ENCODE peak calls at places on chromosomes 11 and 22, in seven cellular contexts. E is Calu3, O is progenitor cell of endocrine pancreas, V is thyroid gland, Q is GM10248, F is AG04449, N is tibial nerve. P is an unnamed sample.

GRCh38 chr11:109424893-109425292 is 2.9 kb downstream of the C11orf87 start:
- DNase-seq in E (no peak), O (peak), V (no peak), Q (no peak), F (no peak), N (no peak), P (no peak)

GRCh38 chr11:109547356-109548027 is 125.5 kb downstream of the C11orf87 start:
- DNase-seq in E (no peak), O (no peak), V (no peak), Q (no peak), F (peak), N (no peak), P (peak)

GRCh38 chr11:115698243-115698642 is 194.0 kb upstream of the CADM1 start:
- DNase-seq in E (no peak), O (no peak), V (no peak), Q (no peak), F (no peak), N (no peak), P (no peak)

GRCh38 chr11:35354644-35355043 is 64.7 kb downstream of the SLC1A2 start:
- DNase-seq in E (no peak), O (no peak), V (no peak), Q (no peak), F (peak), N (no peak), P (no peak)

GRCh38 chr22:30943368-30943767 is 25.2 kb downstream of the MORC2 start:
- DNase-seq in E (no peak), O (no peak), V (no peak), Q (no peak), F (no peak), N (no peak), P (no peak)

GRCh38 chr11:58675344-58676155 is 53.1 kb downstream of the CNTF start:
- DNase-seq in E (peak), O (peak), V (peak), Q (peak), F (no peak), N (peak), P (peak)

GRCh38 chr22:46076651-46077339 is 73.5 kb upstream of the PPARA start:
- DNase-seq in E (peak), O (no peak), V (peak), Q (no peak), F (peak), N (no peak), P (no peak)

GRCh38 chr11:97888641-97889040 is 1132.1 kb upstream of the CNTN5 start:
- DNase-seq in E (no peak), O (no peak), V (no peak), Q (no peak), F (no peak), N (no peak), P (no peak)

GRCh38 chr11:68965901-68966868 is 14.6 kb downstream of the MRGPRD start:
- DNase-seq in E (no peak), O (no peak), V (no peak), Q (no peak), F (no peak), N (no peak), P (no peak)

GRCh38 chr11:36451045-36451444 is 59.0 kb downstream of the TRAF6 start:
- DNase-seq in E (no peak), O (no peak), V (no peak), Q (no peak), F (no peak), N (no peak), P (no peak)

GRCh38 chr11:100671471-100671870 is 15.6 kb upstream of the ARHGAP42 start:
- DNase-seq in E (no peak), O (no peak), V (no peak), Q (no peak), F (no peak), N (no peak), P (no peak)

GRCh38 chr11:36312593-36312990 is 16.5 kb downstream of the PRR5L start:
- DNase-seq in E (peak), O (no peak), V (no peak), Q (no peak), F (no peak), N (no peak), P (peak)

GRCh38 chr11:89504270-89504669 is 13.1 kb upstream of the NOX4 start:
- DNase-seq in E (no peak), O (no peak), V (no peak), Q (no peak), F (no peak), N (no peak), P (no peak)

DNA sequence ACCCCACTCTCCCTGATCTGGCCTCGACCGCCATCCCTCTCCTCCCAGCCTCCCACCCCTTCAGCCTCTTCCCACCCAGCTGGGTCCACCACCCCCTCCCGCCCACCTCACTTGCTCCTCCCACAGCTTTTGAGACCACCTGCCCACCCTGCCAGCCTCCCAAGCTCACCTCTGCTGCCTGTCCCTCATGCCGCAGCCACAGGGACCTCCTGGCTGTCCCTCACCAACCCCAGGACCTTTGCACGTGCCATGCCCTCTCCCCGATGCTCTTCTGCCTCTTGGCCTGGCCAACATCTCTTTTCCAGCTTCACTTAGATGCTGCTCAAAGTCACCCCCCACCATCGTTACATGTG is 6.5 kb downstream of the PNPLA5 start:
- DNase-seq in E (no peak), O (no peak), V (no peak), Q (no peak), F (no peak), N (no peak), P (no peak)
- TF ChIP-seq CTCF in E (no peak), O (no peak), V (no peak), Q (no peak), F (no peak), N (no peak), P (no peak)

DNA sequence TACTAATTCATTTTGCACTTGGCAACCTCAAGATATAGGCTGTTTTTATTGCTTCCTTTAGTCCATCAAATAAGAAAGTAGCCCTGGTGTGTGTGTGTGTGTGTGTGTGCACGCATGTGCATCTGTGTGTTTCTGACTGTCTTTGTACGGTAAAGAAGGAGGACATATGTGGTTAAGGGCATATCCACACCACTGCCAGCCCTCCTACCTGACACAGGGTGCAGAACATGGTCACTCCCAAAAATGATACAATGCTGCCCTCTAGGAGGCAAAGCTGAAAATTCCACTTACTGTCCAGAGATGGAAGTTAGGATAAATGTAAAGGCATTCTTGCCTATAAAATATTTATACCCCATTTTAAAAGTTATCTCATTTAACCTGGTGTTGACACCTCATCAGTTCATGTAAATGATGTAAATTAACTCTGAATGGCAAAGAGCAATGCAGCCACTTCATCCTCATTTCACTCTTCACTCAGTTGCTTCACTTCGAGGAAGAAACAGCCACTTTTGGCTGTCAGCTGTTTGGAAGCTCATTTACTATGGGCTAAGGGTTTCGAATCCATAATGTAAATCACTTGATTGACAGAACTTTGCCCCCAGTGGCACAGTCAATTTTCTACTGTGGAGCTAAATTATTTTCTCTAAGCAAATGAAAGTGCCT is 83.1 kb upstream of the MTNR1B start:
- DNase-seq in E (peak), O (peak), V (peak), Q (peak), F (peak), N (peak), P (peak)
- TF ChIP-seq CTCF in E (no peak), O (peak), V (no peak), Q (peak), F (peak), N (peak), P (peak)

GRCh38 chr11:124891390-124891861 is 6.2 kb downstream of the ROBO4 start:
- DNase-seq in E (no peak), O (no peak), V (no peak), Q (no peak), F (no peak), N (peak), P (no peak)
- TF ChIP-seq CTCF in E (no peak), O (no peak), V (no peak), Q (no peak), F (peak), N (no peak), P (no peak)

GRCh38 chr11:125165111-125165663 is 636 bp downstream of the PKNOX2 start:
- DNase-seq in E (peak), O (peak), V (peak), Q (peak), F (no peak), N (no peak), P (no peak)

GRCh38 chr11:125166347-125166841 is 1.8 kb downstream of the PKNOX2 start:
- DNase-seq in E (no peak), O (no peak), V (peak), Q (no peak), F (no peak), N (no peak), P (no peak)

GRCh38 chr11:125164422-125165110 is at the start of gene PKNOX2:
- DNase-seq in E (peak), O (peak), V (peak), Q (peak), F (no peak), N (peak), P (no peak)

GRCh38 chr11:125166903-125167291 is 2.3 kb downstream of the PKNOX2 start:
- DNase-seq in E (no peak), O (no peak), V (no peak), Q (no peak), F (no peak), N (no peak), P (no peak)

DNA sequence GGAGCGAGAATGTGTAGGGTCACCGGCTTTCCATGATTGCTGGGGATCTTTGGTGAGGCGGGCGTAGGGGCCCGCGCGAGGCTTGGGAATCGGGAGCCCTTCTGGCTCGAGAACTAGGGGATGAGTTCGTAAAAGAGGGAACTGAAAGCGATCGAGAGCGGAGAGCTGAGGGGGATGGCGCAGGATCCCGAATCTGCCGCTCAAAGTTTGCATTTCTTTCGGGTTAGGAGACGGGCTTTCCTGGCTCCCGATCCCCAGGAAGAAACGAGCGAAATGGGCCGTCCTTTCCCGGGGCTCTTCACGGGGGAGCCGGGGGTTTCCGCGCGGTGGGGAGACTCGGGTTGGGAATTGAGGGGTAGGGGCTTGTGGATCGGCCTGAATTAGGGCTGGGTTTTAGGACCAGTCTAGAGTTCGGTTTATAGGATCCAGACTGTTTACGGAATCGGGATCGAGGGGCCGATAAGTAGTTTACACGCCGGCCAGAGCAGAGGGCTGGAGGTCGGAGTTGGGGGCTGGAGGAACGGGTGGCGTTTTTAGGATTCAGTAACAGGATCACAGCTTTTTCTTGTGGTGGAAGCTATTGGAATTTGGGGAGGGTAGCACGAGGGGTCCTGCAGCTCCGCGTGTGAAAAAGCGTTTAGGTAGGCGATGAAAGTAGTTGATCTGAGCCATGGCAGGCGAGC is 1.3 kb downstream of the PKNOX2 start:
- DNase-seq in E (no peak), O (no peak), V (no peak), Q (peak), F (no peak), N (no peak), P (no peak)
- TF ChIP-seq CTCF in E (no peak), O (no peak), V (no peak), Q (no peak), F (no peak), N (no peak), P (no peak)

P was measured in AG04450.